ENCODE peak calls at places on chromosomes 12 and 14, in four cellular contexts. V, L, U and R are unnamed samples.

GRCh38 chr14:32524609-32525391 is 195.7 kb downstream of the AKAP6 start:
- DNase-seq in V (no peak), L (no peak), U (no peak), R (no peak)

GRCh38 chr14:67240168-67240932 is 885 bp upstream of the PALS1 start:
- DNase-seq in V (peak), L (peak), U (peak), R (peak)

GRCh38 chr12:47082963-47083621 is 3.3 kb upstream of the AMIGO2 start:
- DNase-seq in V (no peak), L (no peak), U (no peak), R (no peak)

GRCh38 chr12:29869916-29870315 is 86.2 kb upstream of the TMTC1 start:
- DNase-seq in V (no peak), L (no peak), U (no peak), R (no peak)

GRCh38 chr14:71183856-71184255 is 276.6 kb downstream of the PCNX1 start:
- DNase-seq in V (no peak), L (no peak), U (peak), R (no peak)

GRCh38 chr12:104653730-104654328 is 197.1 kb downstream of the CHST11 start:
- DNase-seq in V (peak), L (no peak), U (no peak), R (no peak)

GRCh38 chr12:50981319-50982239 is 29.2 kb downstream of the HIGD1C start:
- DNase-seq in V (no peak), L (no peak), U (no peak), R (no peak)

GRCh38 chr14:93036652-93037341 is 78.9 kb downstream of the ITPK1 start:
- DNase-seq in V (no peak), L (no peak), U (no peak), R (no peak)

GRCh38 chr12:88258396-88258795 is 116.3 kb downstream of the TMTC3 start:
- DNase-seq in V (no peak), L (no peak), U (no peak), R (no peak)

GRCh38 chr12:61011767-61012423 is 1248.3 kb upstream of the USP15 start:
- DNase-seq in V (no peak), L (no peak), U (no peak), R (no peak)

GRCh38 chr12:55742719-55743130 is at the start of gene GDF11:
- DNase-seq in V (peak), L (peak), U (no peak), R (peak)

GRCh38 chr14:76525106-76525825 is 149.3 kb downstream of the ESRRB start:
- DNase-seq in V (no peak), L (no peak), U (peak), R (no peak)

GRCh38 chr14:93037354-93037753 is 78.4 kb downstream of the ITPK1 start:
- DNase-seq in V (no peak), L (no peak), U (no peak), R (no peak)

GRCh38 chr12:115183752-115184151 is 499.8 kb upstream of the TBX3 start:
- DNase-seq in V (no peak), L (no peak), U (no peak), R (no peak)

GRCh38 chr14:41607966-41608663 is 1.4 kb downstream of the LRFN5 start:
- DNase-seq in V (no peak), L (no peak), U (no peak), R (no peak)

GRCh38 chr12:48182659-48183058 is 785 bp upstream of the CCDC184 start:
- DNase-seq in V (no peak), L (no peak), U (no peak), R (no peak)

GRCh38 chr12:91913651-91914050 is 232.0 kb downstream of the BTG1 start:
- DNase-seq in V (no peak), L (no peak), U (no peak), R (no peak)

GRCh38 chr14:99118046-99118721 is 153.8 kb downstream of the BCL11B start:
- DNase-seq in V (no peak), L (no peak), U (peak), R (peak)

GRCh38 chr12:5203274-5203673 is 159.6 kb downstream of the KCNA5 start:
- DNase-seq in V (no peak), L (no peak), U (no peak), R (no peak)

GRCh38 chr14:76955575-76956252 is 72.8 kb downstream of the IRF2BPL start:
- DNase-seq in V (no peak), L (peak), U (no peak), R (no peak)

GRCh38 chr12:94689646-94690036 is 39.3 kb upstream of the TMCC3 start:
- DNase-seq in V (no peak), L (no peak), U (no peak), R (no peak)

GRCh38 chr12:66149702-66150398 is 19.3 kb upstream of the LLPH start:
- DNase-seq in V (no peak), L (no peak), U (no peak), R (peak)
- TF ChIP-seq CTCF in V (no peak), L (no peak), U (peak), R (no peak)

DNA sequence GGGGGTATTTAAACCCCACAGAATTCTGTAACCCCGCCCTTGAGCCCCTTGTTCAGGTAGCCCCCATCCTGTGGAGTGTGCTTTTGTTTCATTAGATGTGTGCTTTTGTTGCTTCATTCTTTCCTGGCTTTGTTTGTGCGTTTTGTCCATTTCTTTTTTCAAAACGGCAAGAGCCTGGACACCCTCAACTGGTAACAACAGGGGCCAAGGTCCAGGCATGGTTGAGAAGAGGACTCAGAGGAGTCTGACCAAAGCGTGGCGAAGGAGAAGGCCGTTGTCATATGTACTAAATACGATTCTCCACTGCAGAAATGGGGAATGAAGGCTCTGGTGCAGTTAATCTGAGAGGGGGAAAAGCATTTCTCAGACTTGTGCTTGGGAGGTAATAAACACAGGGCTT is 46.0 kb upstream of the GNPNAT1 start:
- DNase-seq in V (no peak), L (no peak), U (no peak), R (no peak)
- H3K27ac ChIP-seq in V (no peak), L (no peak), U (no peak), R (no peak)

DNA sequence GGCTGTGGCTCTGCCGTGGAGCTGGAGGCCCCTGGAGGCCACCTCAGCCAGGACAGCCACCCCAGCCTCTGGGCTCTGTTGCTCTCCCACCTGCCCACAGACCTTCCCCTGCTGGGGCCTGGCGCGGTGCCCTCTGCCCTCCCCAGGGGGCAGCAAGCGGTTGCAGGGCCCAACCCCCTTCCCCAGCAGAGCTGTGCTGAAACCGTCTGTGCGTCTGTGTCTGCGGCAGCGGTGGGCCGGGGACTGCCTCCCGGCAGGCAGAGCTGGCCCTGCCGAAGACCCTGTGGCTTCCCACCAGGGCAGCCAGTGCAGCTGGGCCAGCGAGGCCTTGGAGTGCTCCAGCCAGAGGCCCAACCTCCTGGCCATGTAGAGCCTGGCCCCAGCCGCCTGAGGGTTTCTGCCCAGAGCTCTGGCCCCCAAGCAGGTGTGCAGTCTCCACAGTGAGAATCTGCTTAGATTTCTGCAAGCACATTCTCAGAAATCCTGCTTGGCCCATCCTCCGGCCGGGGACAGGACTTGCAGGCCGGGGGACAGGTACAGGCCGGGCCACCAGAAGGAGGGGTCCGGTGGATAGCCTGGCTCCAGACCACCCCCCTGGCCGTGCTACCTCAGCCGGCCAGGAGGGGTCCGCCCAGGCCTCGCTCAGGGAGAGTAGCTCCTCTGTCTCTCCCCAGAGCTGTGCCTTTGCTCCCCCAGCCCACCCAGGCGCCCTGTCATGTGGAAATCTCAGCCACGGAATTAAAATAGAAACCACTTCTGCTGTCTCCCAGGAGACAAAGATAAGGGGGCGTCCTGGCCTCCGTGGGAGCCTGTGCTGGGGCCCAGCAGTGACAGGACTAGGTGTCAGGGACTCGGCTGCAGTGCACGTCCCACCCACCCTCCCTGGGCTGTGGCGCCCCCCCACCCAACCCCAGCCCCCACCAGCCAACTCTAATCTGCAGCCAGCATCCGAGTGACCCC is 3.5 kb upstream of the CRIP2 start:
- DNase-seq in V (no peak), L (no peak), U (peak), R (no peak)
- TF ChIP-seq CTCF in V (peak), L (no peak), U (peak), R (no peak)

GRCh38 chr12:99916555-99916954 is 68.2 kb downstream of the ANKS1B start:
- DNase-seq in V (no peak), L (no peak), U (no peak), R (no peak)
- H3K27ac ChIP-seq in V (no peak), L (no peak), U (no peak), R (no peak)

DNA sequence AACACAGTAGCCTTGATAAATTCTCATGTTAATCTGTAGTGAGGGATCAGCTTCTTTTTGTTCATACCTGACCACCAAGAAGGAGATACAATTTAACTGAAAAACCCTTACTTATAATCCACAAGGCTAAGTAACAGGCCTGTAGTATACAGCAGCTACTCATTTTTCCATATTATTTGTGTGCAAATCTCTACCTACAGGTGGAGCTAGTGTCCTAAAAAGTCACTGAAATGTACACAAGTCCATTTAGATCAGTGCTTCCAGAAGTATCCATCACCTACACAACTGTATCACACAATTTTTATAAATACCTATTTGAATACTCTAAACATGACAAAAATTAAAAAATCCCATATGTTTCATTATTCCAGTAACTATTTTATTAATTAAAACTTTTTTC is 173.2 kb downstream of the SLC35F4 start:
- DNase-seq in V (no peak), L (no peak), U (peak), R (no peak)
- TF ChIP-seq CTCF in V (peak), L (no peak), U (peak), R (no peak)

DNA sequence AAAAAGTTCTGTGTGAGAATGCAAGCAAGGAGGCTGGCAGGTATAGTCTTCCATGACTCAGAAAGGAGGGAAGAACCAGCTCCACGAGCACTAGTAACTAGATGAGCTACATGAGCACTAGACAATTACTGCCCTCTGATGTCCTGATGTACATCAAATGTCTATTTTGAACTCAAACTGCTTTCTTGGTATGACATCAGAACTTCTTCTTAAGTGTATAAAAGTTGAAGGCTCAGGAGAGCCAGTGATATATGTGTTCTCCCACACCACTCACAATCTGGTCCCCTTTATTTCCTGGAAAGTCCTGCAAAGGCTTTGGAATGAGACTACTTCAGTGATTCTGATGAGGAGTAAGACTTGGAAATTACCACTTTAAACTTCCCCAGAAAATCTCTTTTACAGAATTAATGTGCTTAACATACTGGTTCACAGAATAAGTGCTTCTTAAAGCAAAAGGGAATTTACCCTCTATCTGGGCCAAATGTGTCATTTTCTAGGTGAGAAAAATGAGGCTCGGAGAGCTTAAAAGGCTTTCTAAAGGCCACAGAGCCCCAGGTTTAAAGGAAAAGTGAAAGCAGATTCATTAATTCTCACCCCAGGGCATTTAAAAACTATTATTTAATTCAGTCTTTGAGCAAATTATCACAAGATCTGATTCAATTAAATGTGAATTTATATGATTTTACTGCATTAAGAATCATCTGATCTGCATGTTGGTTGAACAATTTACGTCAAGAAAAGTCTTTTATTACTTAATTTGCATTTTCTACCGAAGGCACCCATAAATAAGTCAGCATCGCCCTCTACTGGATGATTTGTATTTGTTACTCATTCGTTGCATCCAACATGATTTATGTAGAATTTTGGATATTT is 18.8 kb upstream of the DHRS7 start:
- DNase-seq in V (no peak), L (no peak), U (no peak), R (no peak)
- H3K27ac ChIP-seq in V (no peak), L (peak), U (peak), R (no peak)

DNA sequence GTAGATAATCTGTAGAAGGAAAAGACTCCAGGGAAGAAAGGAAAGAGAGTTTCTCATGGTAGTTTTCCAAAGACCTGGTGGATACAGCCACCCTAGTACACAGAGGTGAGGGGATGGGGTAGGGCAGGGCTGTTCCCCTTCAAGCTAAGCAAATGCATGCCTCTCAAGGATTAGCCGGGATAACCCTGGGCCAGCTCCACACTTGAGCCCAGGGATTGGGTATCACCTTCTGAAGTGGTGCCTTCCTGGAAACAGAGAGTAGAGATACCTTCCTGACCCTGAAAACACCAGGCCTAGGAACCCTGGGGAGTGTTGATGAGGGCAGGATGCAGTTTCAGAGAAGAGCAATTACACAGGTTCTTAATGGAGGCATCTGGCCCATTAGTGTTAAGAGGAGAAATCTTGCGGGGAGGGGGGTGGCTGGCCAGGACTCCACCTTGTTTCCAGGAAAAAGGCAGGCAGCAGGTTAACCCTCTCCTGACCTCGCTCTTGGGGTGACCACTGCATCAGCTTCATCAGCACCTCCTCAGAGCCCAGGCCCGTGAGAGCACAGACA is 106.9 kb upstream of the TMEM233 start:
- DNase-seq in V (peak), L (no peak), U (peak), R (no peak)
- TF ChIP-seq CTCF in V (no peak), L (no peak), U (no peak), R (no peak)

GRCh38 chr12:11697670-11698387 is 48.4 kb downstream of the ETV6 start:
- DNase-seq in V (no peak), L (peak), U (no peak), R (no peak)
- H3K27ac ChIP-seq in V (no peak), L (peak), U (no peak), R (no peak)

GRCh38 chr14:34059925-34060746 is 109.3 kb upstream of the EGLN3 start:
- DNase-seq in V (peak), L (peak), U (peak), R (peak)
- TF ChIP-seq CTCF in V (peak), L (no peak), U (peak), R (no peak)